ENCODE peak calls at places on chromosome 11, in nine cellular contexts. Q, I, E, V, X, K, J, T and H are unnamed samples.

GRCh38 chr11:115488945-115489344 is 15.3 kb downstream of the CADM1 start:
- DNase-seq in Q (no peak), I (no peak), E (peak), V (no peak), X (no peak), K (no peak), J (no peak), T (no peak), H (no peak)

GRCh38 chr11:65588199-65589054 is 7.2 kb downstream of the KCNK7 start:
- DNase-seq in Q (peak), I (peak), E (peak), V (peak), X (peak), K (no peak), J (peak), T (peak), H (no peak)

GRCh38 chr11:74620537-74620936 is 28.2 kb downstream of the POLD3 start:
- DNase-seq in Q (no peak), I (no peak), E (no peak), V (no peak), X (no peak), K (no peak), J (no peak), T (no peak), H (no peak)

GRCh38 chr11:75429902-75430691 is 2.9 kb downstream of the KLHL35 start:
- DNase-seq in Q (peak), I (peak), E (peak), V (peak), X (no peak), K (no peak), J (peak), T (no peak), H (no peak)

GRCh38 chr11:64694821-64695365 is 28.1 kb downstream of the NRXN2 start:
- DNase-seq in Q (no peak), I (no peak), E (no peak), V (peak), X (no peak), K (no peak), J (no peak), T (no peak), H (no peak)

GRCh38 chr11:11335043-11335442 is 18.0 kb downstream of the CSNK2A3 start:
- DNase-seq in Q (no peak), I (no peak), E (no peak), V (no peak), X (no peak), K (no peak), J (no peak), T (no peak), H (no peak)

GRCh38 chr11:66016793-66017177 is 5.0 kb downstream of the CST6 start:
- DNase-seq in Q (no peak), I (no peak), E (no peak), V (no peak), X (no peak), K (no peak), J (no peak), T (no peak), H (no peak)

GRCh38 chr11:86795962-86796361 is 4.4 kb upstream of the PRSS23 start:
- DNase-seq in Q (no peak), I (no peak), E (peak), V (no peak), X (no peak), K (no peak), J (peak), T (no peak), H (no peak)

GRCh38 chr11:66847461-66848232 is 4.4 kb downstream of the RCE1 start:
- DNase-seq in Q (no peak), I (no peak), E (no peak), V (peak), X (no peak), K (no peak), J (no peak), T (no peak), H (no peak)

GRCh38 chr11:84552791-84553190 is 1074.4 kb downstream of the DLG2 start:
- DNase-seq in Q (no peak), I (no peak), E (no peak), V (no peak), X (no peak), K (no peak), J (no peak), T (no peak), H (no peak)

GRCh38 chr11:7571640-7572000 is 57.8 kb downstream of the PPFIBP2 start:
- DNase-seq in Q (peak), I (peak), E (peak), V (peak), X (no peak), K (peak), J (peak), T (peak), H (peak)

GRCh38 chr11:131618203-131618602 is 247.8 kb downstream of the NTM start:
- DNase-seq in Q (no peak), I (no peak), E (no peak), V (no peak), X (no peak), K (no peak), J (no peak), T (no peak), H (no peak)
- TF ChIP-seq MAX in Q (no peak), I (no peak), E (no peak), V (no peak), X (no peak), K (no peak), J (no peak), T (no peak), H (no peak)

GRCh38 chr11:48538991-48539390 is 50.4 kb downstream of the OR4A47 start:
- DNase-seq in Q (no peak), I (no peak), E (no peak), V (no peak), X (no peak), K (no peak), J (no peak), T (no peak), H (no peak)
- TF ChIP-seq MAX in Q (no peak), I (no peak), E (no peak), V (no peak), X (no peak), K (no peak), J (no peak), T (no peak), H (no peak)

DNA sequence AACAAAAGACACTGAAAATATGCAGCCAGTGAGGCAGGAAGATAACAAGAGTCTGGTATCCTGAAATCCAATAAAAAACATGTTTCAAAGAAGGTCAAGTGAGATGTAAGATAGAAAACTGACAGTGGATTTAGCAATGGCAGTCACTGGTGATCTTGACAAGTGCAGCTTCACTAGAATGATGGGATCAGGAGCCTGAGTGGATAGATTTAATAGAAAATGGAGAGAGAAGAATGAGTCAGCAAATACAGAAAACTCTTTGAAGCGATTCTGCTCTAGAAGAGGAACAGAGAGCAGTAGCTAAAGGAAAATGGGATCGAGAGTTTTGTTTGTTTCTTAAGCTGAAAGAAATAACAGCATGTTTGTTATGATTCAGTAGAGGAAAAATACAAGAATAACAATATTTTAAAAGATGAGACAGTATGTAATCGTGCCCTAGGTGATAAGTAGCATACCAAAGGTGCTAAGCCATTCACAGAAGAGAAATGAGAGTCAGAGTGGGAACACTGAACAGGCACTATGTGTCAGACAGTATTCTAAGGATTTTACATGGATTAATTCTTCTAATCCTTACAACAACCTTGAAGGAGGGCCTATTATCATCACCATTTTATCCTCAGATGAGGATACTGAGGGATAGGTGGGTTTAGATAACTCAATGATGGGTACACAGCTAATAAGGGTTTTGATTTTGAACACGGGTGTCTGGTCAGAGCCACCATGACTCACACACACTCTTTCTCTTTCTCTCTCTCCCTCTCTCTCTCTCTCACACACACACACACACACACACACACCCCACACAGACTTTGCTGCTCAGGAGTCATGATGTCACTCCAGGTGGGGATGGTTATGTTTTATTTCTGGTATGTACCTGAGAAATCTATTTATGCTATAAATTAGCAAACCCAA is 36.3 kb downstream of the MRE11 start:
- DNase-seq in Q (no peak), I (no peak), E (no peak), V (no peak), X (no peak), K (no peak), J (no peak), T (no peak), H (no peak)
- TF ChIP-seq MAX in Q (no peak), I (no peak), E (no peak), V (no peak), X (no peak), K (no peak), J (no peak), T (no peak), H (no peak)

DNA sequence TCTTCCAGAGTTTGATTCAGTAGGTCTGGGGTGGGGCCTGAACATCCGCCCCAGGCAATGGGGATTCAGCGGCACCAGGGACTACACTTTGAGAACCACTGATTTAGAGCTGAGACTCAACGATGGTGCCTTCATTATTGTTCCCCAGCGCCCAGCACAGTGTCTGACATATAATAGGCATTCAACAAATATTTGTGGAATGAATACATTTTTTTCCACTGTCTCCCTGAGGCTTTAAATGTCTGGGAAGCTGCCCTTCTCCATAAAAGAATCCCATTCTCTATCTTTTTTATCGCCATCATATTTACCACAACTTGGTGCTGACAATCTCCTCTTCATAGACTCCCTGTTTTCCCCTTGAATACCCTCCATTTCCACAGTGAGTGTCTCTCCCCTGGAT is 23.6 kb upstream of the LMO2 start:
- DNase-seq in Q (no peak), I (no peak), E (no peak), V (no peak), X (no peak), K (no peak), J (no peak), T (no peak), H (no peak)
- TF ChIP-seq MAX in Q (no peak), I (no peak), E (no peak), V (no peak), X (no peak), K (no peak), J (no peak), T (no peak), H (no peak)

GRCh38 chr11:112439614-112440013 is 179.0 kb upstream of the PLET1 start:
- DNase-seq in Q (no peak), I (no peak), E (no peak), V (no peak), X (no peak), K (no peak), J (no peak), T (no peak), H (no peak)
- TF ChIP-seq MAX in Q (no peak), I (no peak), E (no peak), V (no peak), X (no peak), K (no peak), J (no peak), T (no peak), H (no peak)